ENCODE peak calls at places on chromosomes 12 and 14, in nine cellular contexts. E, C, T, J, B, Y, V, O and I are unnamed samples.

GRCh38 chr14:55893695-55894094 is 224.5 kb upstream of the PELI2 start:
- DNase-seq in T (no peak), O (no peak), Y (no peak), C (no peak), V (no peak), J (no peak), B (no peak), E (no peak), I (no peak)

GRCh38 chr12:52029686-52030085 is 21.6 kb upstream of the NR4A1 start:
- DNase-seq in O (peak), Y (peak), V (no peak), B (peak), T (no peak), E (no peak), C (no peak), J (peak), I (no peak)

GRCh38 chr12:51028811-51029146 is 2.6 kb upstream of the SLC11A2 start:
- DNase-seq in E (no peak), C (no peak), V (peak), J (no peak), B (peak), O (no peak), T (no peak), Y (no peak), I (peak)

GRCh38 chr14:80982711-80983110 is 27.3 kb downstream of the TSHR start:
- DNase-seq in E (no peak), J (no peak), T (no peak), B (no peak), O (no peak), C (no peak), V (no peak), Y (no peak), I (no peak)

GRCh38 chr14:102544745-102545460 is 35.3 kb upstream of the ANKRD9 start:
- DNase-seq in B (no peak), Y (no peak), T (no peak), C (peak), E (no peak), J (no peak), V (no peak), O (peak), I (no peak)

GRCh38 chr12:120845696-120846095 is 58.5 kb downstream of the SPPL3 start:
- DNase-seq in V (no peak), Y (no peak), J (no peak), C (no peak), E (no peak), O (no peak), T (no peak), B (no peak), I (no peak)

GRCh38 chr12:40693503-40693863 is 1.2 kb downstream of the CNTN1 start:
- DNase-seq in B (peak), C (no peak), V (peak), J (peak), O (peak), E (no peak), T (peak), Y (no peak), I (peak)

GRCh38 chr14:88746042-88746441 is 46.7 kb downstream of the EML5 start:
- DNase-seq in O (no peak), J (no peak), B (peak), V (no peak), C (no peak), E (no peak), T (no peak), Y (no peak), I (no peak)

GRCh38 chr12:108553799-108554198 is 7.2 kb downstream of the SART3 start:
- DNase-seq in J (no peak), E (no peak), C (no peak), T (no peak), B (no peak), O (no peak), Y (no peak), V (no peak), I (no peak)

GRCh38 chr12:19892186-19892585 is 452.9 kb downstream of the AEBP2 start:
- DNase-seq in E (no peak), V (no peak), B (no peak), O (no peak), C (no peak), J (no peak), T (no peak), Y (no peak), I (no peak)

GRCh38 chr14:101926085-101926484 is 38.3 kb upstream of the DYNC1H1 start:
- DNase-seq in J (no peak), T (no peak), B (no peak), Y (no peak), O (no peak), E (no peak), V (no peak), C (no peak), I (no peak)

GRCh38 chr12:101697930-101698781 is 716 bp downstream of the CHPT1 start:
- DNase-seq in B (peak), T (peak), O (peak), C (no peak), V (peak), E (no peak), J (peak), Y (peak), I (no peak)

GRCh38 chr12:84701966-84702365 is 210.6 kb downstream of the SLC6A15 start:
- DNase-seq in B (no peak), E (no peak), C (no peak), T (no peak), J (no peak), O (no peak), Y (peak), V (peak), I (peak)

GRCh38 chr14:73344304-73344703 is 107.0 kb downstream of the PAPLN start:
- DNase-seq in J (no peak), O (no peak), C (no peak), B (no peak), Y (no peak), T (no peak), E (no peak), V (no peak), I (no peak)

GRCh38 chr12:5648692-5649338 is 216.9 kb downstream of the NTF3 start:
- DNase-seq in T (no peak), E (no peak), J (peak), B (peak), Y (peak), C (no peak), V (no peak), O (peak), I (peak)

GRCh38 chr12:4307593-4308333 is 13.2 kb upstream of the TIGAR start:
- DNase-seq in T (peak), J (peak), E (no peak), B (peak), C (no peak), V (peak), Y (peak), O (peak), I (peak)

GRCh38 chr12:122842505-122843405 is 7.5 kb downstream of the HIP1R start:
- DNase-seq in V (no peak), E (no peak), C (no peak), Y (no peak), T (peak), B (no peak), J (no peak), O (no peak), I (no peak)

GRCh38 chr12:128637616-128638606 is 185.8 kb downstream of the SLC15A4 start:
- DNase-seq in T (no peak), Y (no peak), C (no peak), J (no peak), O (no peak), V (no peak), B (no peak), E (no peak), I (no peak)

GRCh38 chr14:24903337-24903736 is 146.6 kb downstream of the STXBP6 start:
- DNase-seq in V (no peak), T (no peak), C (no peak), E (no peak), J (no peak), O (no peak), Y (no peak), B (peak), I (peak)

GRCh38 chr12:131318045-131318685 is 364.5 kb downstream of the ADGRD1 start:
- DNase-seq in C (no peak), Y (no peak), B (no peak), T (no peak), J (no peak), O (no peak), E (no peak), V (no peak), I (no peak)

GRCh38 chr12:130714591-130715149 is 1.4 kb downstream of the RIMBP2 start:
- DNase-seq in J (no peak), T (no peak), E (no peak), V (no peak), Y (no peak), C (no peak), B (no peak), O (peak), I (no peak)

GRCh38 chr14:102830474-102831045 is 53.3 kb downstream of the TRAF3 start:
- DNase-seq in V (no peak), B (no peak), E (no peak), C (no peak), T (no peak), O (no peak), Y (no peak), J (no peak), I (no peak)

GRCh38 chr12:43550831-43551270 is 1.2 kb downstream of the ADAMTS20 start:
- DNase-seq in J (no peak), B (no peak), E (no peak), O (peak), C (no peak), T (no peak), Y (no peak), V (no peak), I (no peak)

GRCh38 chr12:43556057-43556456 is 4.1 kb upstream of the ADAMTS20 start:
- DNase-seq in J (no peak), V (no peak), C (no peak), B (no peak), T (no peak), O (no peak), Y (no peak), E (no peak), I (no peak)

GRCh38 chr12:43551971-43552559 is at the start of gene ADAMTS20:
- DNase-seq in T (no peak), Y (no peak), C (no peak), B (peak), V (peak), O (peak), J (no peak), E (no peak), I (no peak)

DNA sequence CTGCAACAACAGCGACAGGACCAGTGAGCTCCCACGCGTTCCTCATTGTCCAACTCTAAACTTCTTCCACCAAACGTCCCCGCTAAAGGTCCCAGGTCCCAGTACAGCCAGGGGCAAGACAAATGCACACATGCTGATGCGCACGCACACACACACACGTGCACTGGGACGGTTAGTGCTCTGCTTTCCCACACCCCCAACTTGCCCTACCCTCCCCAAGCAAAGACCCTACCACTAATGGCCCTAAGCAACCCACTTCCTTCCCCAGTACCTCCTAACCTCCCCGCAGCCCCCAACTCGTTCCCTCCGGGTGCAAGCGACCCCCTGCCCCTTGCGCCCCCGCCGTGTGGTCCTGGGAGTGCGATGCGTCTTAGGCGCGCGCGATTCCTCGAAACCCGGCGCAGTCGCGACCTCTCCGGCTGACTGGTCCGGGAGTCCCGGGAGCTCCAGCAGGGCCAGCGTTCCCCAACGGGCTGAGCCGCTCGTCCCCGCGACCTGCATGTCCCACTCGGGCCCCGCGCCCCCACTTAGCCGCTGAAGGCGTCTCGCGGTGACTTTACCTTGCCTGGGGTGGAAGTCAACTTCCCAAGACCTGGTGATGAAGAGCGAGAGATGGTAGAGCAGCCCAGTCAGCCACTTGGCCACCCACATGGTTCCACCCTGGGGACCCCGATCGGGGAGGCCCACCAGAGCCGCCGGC is 582 bp downstream of the ADAMTS20 start:
- DNase-seq in T (no peak), O (peak), E (no peak), C (no peak), V (no peak), B (no peak), J (no peak), Y (no peak), I (no peak)
- H3K4me3 ChIP-seq in T (no peak), O (peak), E (no peak), C (no peak), V (no peak), B (no peak), J (no peak), Y (no peak), I (no peak)

GRCh38 chr12:45730116-45730841 is 773 bp downstream of the ARID2 start:
- DNase-seq in V (peak), C (peak), O (peak), T (peak), B (peak), Y (peak), E (peak), J (peak), I (peak)

GRCh38 chr12:45732936-45733335 is 3.4 kb downstream of the ARID2 start:
- DNase-seq in B (peak), V (no peak), J (no peak), O (no peak), E (no peak), T (no peak), Y (no peak), C (no peak), I (no peak)

GRCh38 chr12:45731376-45731775 is 1.9 kb downstream of the ARID2 start:
- DNase-seq in Y (no peak), V (peak), C (no peak), T (no peak), B (no peak), J (no peak), O (no peak), E (no peak), I (no peak)

GRCh38 chr12:45730842-45731336 is 1.4 kb downstream of the ARID2 start:
- DNase-seq in T (no peak), V (peak), J (no peak), Y (peak), B (peak), O (no peak), E (peak), C (peak), I (peak)

DNA sequence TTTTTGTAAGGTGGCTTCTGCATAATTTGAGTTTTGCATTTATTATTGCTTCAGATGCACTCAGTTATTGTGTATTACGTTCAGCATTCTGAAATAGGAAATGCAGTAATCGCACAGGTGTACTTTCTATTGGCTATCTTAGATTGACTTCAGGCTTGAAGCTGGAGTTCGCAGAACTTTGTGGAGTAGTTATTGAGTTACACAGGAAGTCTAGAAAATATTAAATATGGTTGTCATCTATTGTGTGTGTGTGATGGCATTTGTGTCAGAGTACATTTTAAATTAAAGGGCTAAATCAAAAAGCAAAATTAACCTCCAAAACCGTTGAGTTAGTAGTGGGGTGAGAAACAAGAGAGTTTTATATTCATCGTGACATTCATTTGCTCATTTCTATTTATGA is 2.7 kb downstream of the ARID2 start:
- DNase-seq in T (no peak), J (no peak), B (peak), C (no peak), Y (peak), V (peak), E (no peak), O (no peak), I (peak)
- H3K4me3 ChIP-seq in T (no peak), J (peak), B (peak), C (peak), Y (peak), V (peak), E (peak), O (no peak), I (peak)

DNA sequence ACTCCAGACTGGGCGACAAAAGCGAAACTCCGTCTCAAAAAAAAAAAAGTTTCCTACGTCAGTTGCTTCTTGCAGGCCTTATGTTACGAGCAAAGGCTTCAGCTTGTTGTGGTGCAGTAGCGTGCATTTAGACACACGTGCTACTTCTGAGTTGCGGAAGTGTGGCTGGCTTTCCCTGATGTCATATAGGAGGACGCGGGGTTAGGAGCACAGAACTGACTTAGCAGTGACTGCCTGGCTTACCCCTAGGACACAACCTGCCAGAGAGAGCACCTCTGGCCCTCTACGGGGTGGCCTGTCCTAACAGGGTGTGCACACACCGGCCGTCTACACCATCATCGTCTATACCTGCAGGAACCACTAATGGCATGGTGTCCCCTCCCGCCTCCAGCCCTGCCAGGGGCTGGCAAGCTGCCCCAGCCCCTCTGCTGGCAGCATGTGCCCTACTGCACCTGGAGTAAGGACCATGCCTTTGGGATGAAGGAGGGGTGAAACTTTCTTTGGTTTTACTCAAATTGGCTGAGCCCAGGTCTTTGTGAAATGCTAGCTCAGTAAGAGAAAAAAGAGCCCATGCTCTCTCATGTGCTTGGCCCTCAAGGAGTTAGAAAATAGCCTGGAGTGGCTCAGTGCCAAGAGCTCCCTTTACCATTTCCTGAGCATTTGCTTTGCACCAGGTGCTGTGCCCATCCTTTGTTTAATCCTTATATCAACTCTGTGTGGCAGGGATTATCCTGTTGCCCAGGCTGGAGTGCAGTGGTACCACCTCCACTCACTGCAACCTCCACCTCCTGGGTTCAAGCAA is 1.7 kb upstream of the GPR68 start:
- DNase-seq in E (peak), C (peak), Y (no peak), O (no peak), T (no peak), V (no peak), B (no peak), J (no peak), I (no peak)
- H3K4me3 ChIP-seq in E (peak), C (peak), Y (no peak), O (no peak), T (no peak), V (no peak), B (no peak), J (no peak), I (no peak)

GRCh38 chr14:104793703-104793959 is 1.9 kb downstream of the AKT1 start:
- DNase-seq in O (no peak), T (no peak), E (no peak), V (no peak), C (no peak), B (no peak), J (no peak), Y (no peak), I (no peak)
- H3K4me3 ChIP-seq in O (no peak), T (no peak), E (peak), V (peak), C (peak), B (peak), J (no peak), Y (peak), I (no peak)

DNA sequence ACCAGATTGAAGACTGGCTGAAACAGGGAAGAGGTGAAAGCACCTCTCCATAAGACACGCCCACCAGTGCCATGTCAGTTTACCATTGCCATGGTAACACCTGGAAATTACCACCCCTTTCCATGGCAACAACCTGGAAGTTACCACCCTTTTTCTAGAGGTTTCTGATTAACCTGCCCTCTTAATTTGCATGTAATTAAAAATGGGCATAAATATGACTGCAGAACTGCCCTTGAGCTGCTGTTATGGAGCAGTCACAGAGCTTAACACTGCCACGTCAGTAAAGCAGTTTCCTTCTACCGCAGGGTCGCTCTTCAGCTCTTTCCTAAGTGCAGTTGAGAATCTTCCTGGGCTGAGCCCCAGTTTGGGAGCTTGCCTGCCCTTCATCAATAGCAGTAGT is 55.2 kb downstream of the RASSF3 start:
- DNase-seq in J (no peak), E (peak), O (no peak), Y (no peak), C (peak), T (peak), B (no peak), V (no peak), I (peak)
- H3K4me3 ChIP-seq in J (no peak), E (peak), O (no peak), Y (no peak), C (peak), T (no peak), B (no peak), V (no peak), I (no peak)

GRCh38 chr12:56721721-56722120 is 3.4 kb downstream of the NACA start:
- DNase-seq in B (peak), C (no peak), V (no peak), Y (no peak), E (no peak), J (no peak), T (no peak), O (no peak), I (no peak)
- H3K4me3 ChIP-seq in B (peak), C (peak), V (peak), Y (peak), E (peak), J (peak), T (no peak), O (no peak), I (peak)

GRCh38 chr12:2864198-2864597 is 7.4 kb upstream of the TEX52 start:
- DNase-seq in O (no peak), T (no peak), J (no peak), B (no peak), V (no peak), E (no peak), Y (no peak), C (no peak), I (no peak)

DNA sequence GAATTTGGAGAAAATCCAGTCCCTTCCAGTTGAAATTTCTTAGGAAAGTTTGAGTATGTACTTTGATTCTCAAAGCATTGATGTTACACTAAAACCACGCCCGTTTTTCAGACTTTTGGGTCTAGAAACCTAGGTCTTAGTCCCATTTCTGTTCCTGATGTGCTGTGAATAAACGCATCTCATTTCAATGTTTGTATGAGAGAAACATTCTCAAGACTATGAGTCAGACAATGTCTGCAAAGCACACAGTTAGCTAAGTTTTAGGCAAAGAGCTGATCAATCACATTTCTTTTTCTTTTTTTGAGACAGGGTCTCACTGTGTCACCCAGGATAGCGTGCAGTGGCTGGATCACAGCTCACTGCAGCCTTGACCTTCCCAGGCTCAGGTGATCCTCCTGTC is 8.0 kb downstream of the FOXM1 start:
- DNase-seq in Y (no peak), V (no peak), B (no peak), J (no peak), C (no peak), E (no peak), O (no peak), T (no peak), I (no peak)
- H3K4me3 ChIP-seq in Y (no peak), V (no peak), B (no peak), J (no peak), C (no peak), E (no peak), O (no peak), T (no peak), I (no peak)

GRCh38 chr12:132593938-132594358 is 16.4 kb downstream of the LRCOL1 start:
- DNase-seq in Y (peak), V (peak), B (peak), E (no peak), C (no peak), J (peak), O (peak), T (peak), I (peak)
- H3K4me3 ChIP-seq in Y (no peak), V (no peak), B (no peak), E (no peak), C (no peak), J (no peak), O (peak), T (no peak), I (no peak)

GRCh38 chr14:71586131-71586893 is 345.9 kb upstream of the RGS6 start:
- DNase-seq in B (peak), J (no peak), Y (no peak), E (no peak), T (peak), C (no peak), V (peak), O (no peak), I (no peak)
- H3K4me3 ChIP-seq in B (peak), J (no peak), Y (no peak), E (no peak), T (no peak), C (no peak), V (no peak), O (no peak), I (no peak)